ENCODE peak calls at places on chromosomes 5 and 9, in ten cellular contexts. R is Calu3, F is NCI-H69, G is NCI-H1092, J is islet precursor cell, K is uterus, B is A549, I is astrocyte of the spinal cord, E is nephron progenitor cell, S is neural progenitor cell. L is an unnamed sample.

GRCh38 chr9:76718166-76718565 is 46.1 kb upstream of the PCA3 start:
- DNase-seq in R (no peak), F (peak), G (no peak), J (no peak), K (no peak), B (no peak), I (no peak), E (no peak), S (no peak), L (no peak)

GRCh38 chr9:88498880-88499279 is 36.1 kb upstream of the NXNL2 start:
- DNase-seq in R (no peak), F (no peak), G (no peak), J (no peak), K (no peak), B (no peak), I (no peak), E (no peak), S (no peak), L (no peak)

GRCh38 chr5:39164016-39164415 is 55.3 kb downstream of the FYB1 start:
- DNase-seq in R (no peak), F (no peak), G (no peak), J (no peak), K (no peak), B (no peak), I (no peak), E (no peak), S (no peak), L (no peak)

GRCh38 chr5:141681695-141682641 is at the start of gene ARAP3:
- DNase-seq in R (peak), F (peak), G (no peak), J (peak), K (peak), B (peak), I (peak), E (peak), S (peak), L (no peak)

GRCh38 chr9:133031496-133031911 is 707 bp downstream of the GTF3C5 start:
- DNase-seq in R (no peak), F (peak), G (no peak), J (peak), K (no peak), B (no peak), I (no peak), E (no peak), S (peak), L (no peak)

GRCh38 chr5:44935871-44936270 is 127.1 kb downstream of the MRPS30 start:
- DNase-seq in R (no peak), F (peak), G (no peak), J (no peak), K (no peak), B (no peak), I (no peak), E (no peak), S (no peak), L (no peak)

GRCh38 chr5:67293177-67293576 is 96.6 kb upstream of the CD180 start:
- DNase-seq in R (no peak), F (no peak), G (no peak), J (no peak), K (no peak), B (no peak), I (no peak), E (no peak), S (no peak), L (no peak)

GRCh38 chr9:34456746-34457145 is 1.6 kb downstream of the FAM219A start:
- DNase-seq in R (no peak), F (peak), G (no peak), J (no peak), K (no peak), B (no peak), I (no peak), E (no peak), S (no peak), L (no peak)

GRCh38 chr9:3708751-3709150 is 182.9 kb upstream of the RFX3 start:
- DNase-seq in R (peak), F (peak), G (peak), J (no peak), K (no peak), B (no peak), I (peak), E (no peak), S (no peak), L (no peak)

GRCh38 chr9:32722704-32723103 is 60.6 kb upstream of the TMEM215 start:
- DNase-seq in R (no peak), F (no peak), G (no peak), J (no peak), K (no peak), B (no peak), I (no peak), E (no peak), S (no peak), L (no peak)